ENCODE peak calls at places on chromosomes 2 and 18, in nine cellular contexts. L is uterus, Y is upper lobe of left lung, V is spleen, A is A549, G is HepG2, I is tibial nerve, K is HCT116, H is heart left ventricle. F is an unnamed sample.
A peak's percentile ranks its signal among the peaks of the same experiment; 100 is the strongest.

GRCh38 chr2:240507778-240508251 is 50.0 kb downstream of the ANKMY1 start:
- DNase-seq in L (no peak), G (no peak), I (no peak), A (no peak), Y (no peak), H (no peak), V (peak; percentile 66), K (no peak), F (no peak)

GRCh38 chr2:142112648-142113278 is 18.1 kb downstream of the LRP1B start:
- DNase-seq in Y (no peak), L (no peak), I (no peak), H (no peak), K (peak; percentile 41), G (no peak), A (no peak), V (no peak), F (no peak)

GRCh38 chr2:188695953-188696352 is 278.2 kb upstream of the COL3A1 start:
- DNase-seq in H (no peak), K (no peak), I (no peak), G (no peak), A (no peak), L (no peak), Y (no peak), V (no peak), F (no peak)

GRCh38 chr2:127348421-127349000 is 39.3 kb downstream of the MAP3K2 start:
- DNase-seq in L (no peak), K (no peak), A (no peak), G (no peak), I (no peak), Y (no peak), V (no peak), H (no peak), F (no peak)

GRCh38 chr18:50138181-50139064 is 56.5 kb downstream of the MYO5B start:
- DNase-seq in I (no peak), G (no peak), K (no peak), A (no peak), H (no peak), L (no peak), Y (no peak), V (no peak), F (no peak)

GRCh38 chr2:217033191-217033590 is 173.3 kb upstream of the TNP1 start:
- DNase-seq in Y (no peak), L (no peak), A (no peak), G (no peak), K (no peak), V (no peak), I (no peak), H (no peak), F (no peak)

GRCh38 chr2:158134655-158135054 is 33.0 kb downstream of the UPP2 start:
- DNase-seq in Y (no peak), V (no peak), K (no peak), I (no peak), A (no peak), L (no peak), G (peak; percentile 83), H (no peak), F (no peak)

GRCh38 chr2:14306268-14306950 is 326.1 kb upstream of the LRATD1 start:
- DNase-seq in K (no peak), A (no peak), I (no peak), V (no peak), L (no peak), G (no peak), H (no peak), Y (no peak), F (no peak)

GRCh38 chr18:3148930-3149535 is 70.7 kb downstream of the MYOM1 start:
- DNase-seq in Y (no peak), L (no peak), K (no peak), I (no peak), V (no peak), A (no peak), G (no peak), H (no peak), F (no peak)

GRCh38 chr2:237879991-237880560 is 20.7 kb downstream of the RAMP1 start:
- DNase-seq in A (no peak), Y (no peak), G (no peak), K (no peak), I (no peak), H (no peak), V (peak; percentile 65), L (peak; percentile 12), F (no peak)

GRCh38 chr2:128784626-128785306 is 466.1 kb upstream of the HS6ST1 start:
- DNase-seq in G (no peak), H (no peak), L (no peak), K (no peak), Y (no peak), A (no peak), V (peak; percentile 47), I (no peak), F (no peak)

GRCh38 chr2:208570066-208570465 is 163.5 kb downstream of the PTH2R start:
- DNase-seq in K (no peak), I (no peak), L (no peak), G (no peak), A (no peak), Y (no peak), H (no peak), V (no peak), F (no peak)

GRCh38 chr18:63465059-63465458 is 11.7 kb upstream of the SERPINB5 start:
- DNase-seq in L (no peak), A (no peak), K (no peak), Y (no peak), I (no peak), H (no peak), V (no peak), G (no peak), F (no peak)

GRCh38 chr2:106867231-106867943 is 18.6 kb downstream of the ST6GAL2 start:
- DNase-seq in K (no peak), H (no peak), Y (no peak), L (no peak), G (no peak), I (no peak), V (no peak), A (no peak), F (no peak)

GRCh38 chr2:161124186-161124585 is 36.0 kb upstream of the TANK start:
- DNase-seq in H (no peak), G (no peak), Y (no peak), A (no peak), K (no peak), L (no peak), V (no peak), I (no peak), F (no peak)

GRCh38 chr2:238242731-238243495 is 3.1 kb upstream of the HES6 start:
- DNase-seq in L (no peak), V (peak; percentile 72), G (peak; percentile 70), Y (no peak), A (no peak), I (no peak), K (no peak), H (no peak), F (no peak)

GRCh38 chr18:52334896-52335295 is 5.1 kb upstream of the DCC start:
- DNase-seq in G (no peak), A (no peak), L (no peak), Y (no peak), V (no peak), I (no peak), H (no peak), K (no peak), F (no peak)

GRCh38 chr2:105329561-105330495 is at the start of gene TGFBRAP1:
- DNase-seq in V (peak; percentile 92), A (peak; percentile 16), Y (peak; percentile 56), I (no peak), G (peak; percentile 35), K (no peak), H (peak; percentile 56), L (peak; percentile 48), F (peak; percentile 74)

GRCh38 chr18:58805482-58806187 is 59.0 kb upstream of the ZNF532 start:
- DNase-seq in I (no peak), A (no peak), H (no peak), V (no peak), L (no peak), Y (no peak), K (no peak), G (no peak), F (no peak)

GRCh38 chr18:75247041-75247551 is 36.5 kb downstream of the TSHZ1 start:
- DNase-seq in Y (no peak), L (no peak), H (no peak), V (no peak), A (no peak), K (no peak), I (no peak), G (no peak), F (no peak)

GRCh38 chr2:101518470-101519172 is 43.7 kb upstream of the RFX8 start:
- DNase-seq in L (peak; percentile 49), V (no peak), Y (no peak), I (no peak), G (peak; percentile 78), H (peak; percentile 49), K (peak; percentile 40), A (peak; percentile 29), F (no peak)

GRCh38 chr2:54041135-54041534 is 70.3 kb upstream of the PSME4 start:
- DNase-seq in A (no peak), G (no peak), H (no peak), K (no peak), V (peak; percentile 75), L (no peak), Y (peak; percentile 32), I (no peak), F (no peak)

GRCh38 chr2:27753744-27754588 is 17.6 kb upstream of the MRPL33 start:
- DNase-seq in K (peak; percentile 56), G (peak; percentile 79), A (peak; percentile 53), H (peak; percentile 82), V (peak; percentile 90), L (peak; percentile 56), Y (peak; percentile 92), I (peak; percentile 65), F (peak; percentile 25)
- H3K27ac ChIP-seq in K (peak overlapping the region; percentile 12), G (peak overlapping the region; percentile 94), A (peak overlapping the region; percentile 74), H (no peak overlapping the region), V (no peak overlapping the region), L (no peak overlapping the region), Y (no peak overlapping the region), I (no peak overlapping the region), F (no peak overlapping the region)

GRCh38 chr2:230447036-230447435 is 31.0 kb downstream of the SP100 start:
- DNase-seq in H (no peak), I (no peak), L (no peak), Y (no peak), K (no peak), G (no peak), A (no peak), V (no peak), F (no peak)
- TF ChIP-seq POLR2A in H (no peak), I (no peak), L (no peak), Y (no peak), K (no peak), G (no peak), A (no peak), V (no peak), F (no peak)

DNA sequence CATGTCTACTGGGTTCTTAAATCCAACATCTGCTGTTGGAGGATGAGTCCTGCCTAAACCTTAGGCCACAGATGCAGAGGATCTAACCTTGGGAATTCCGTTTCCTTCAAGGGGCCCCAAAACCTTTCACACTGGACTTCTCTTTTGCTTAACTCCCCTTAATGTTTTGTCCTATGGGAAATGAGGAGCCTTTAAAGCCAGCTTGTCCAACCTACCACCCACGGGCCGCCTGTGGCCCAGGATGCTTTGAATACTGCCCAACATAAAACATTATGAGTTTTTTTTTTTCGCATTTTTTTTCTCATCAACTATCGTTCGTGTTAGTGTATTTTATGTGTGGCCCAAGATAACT is 157.2 kb upstream of the SLC1A4 start:
- DNase-seq in H (no peak), A (no peak), Y (no peak), K (no peak), I (no peak), L (no peak), G (no peak), V (no peak), F (no peak)
- H3K27ac ChIP-seq in H (peak overlapping the region; percentile 31), A (peak overlapping the region; percentile 65), Y (peak overlapping the region; percentile 68), K (peak overlapping the region; percentile 80), I (peak overlapping the region; percentile 78), L (no peak overlapping the region), G (no peak overlapping the region), V (peak overlapping the region; percentile 33), F (peak overlapping the region; percentile 82)

GRCh38 chr2:47815764-47816163 is 32.8 kb downstream of the MSH6 start:
- DNase-seq in H (no peak), G (no peak), Y (no peak), K (no peak), L (no peak), V (no peak), A (no peak), I (no peak), F (no peak)
- TF ChIP-seq POLR2A in H (no peak), G (no peak), Y (no peak), K (no peak), L (no peak), V (no peak), A (no peak), I (no peak), F (no peak)